ENCODE peak calls at places on chromosome 18, in seven cellular contexts. M is tibial nerve, U is glutamatergic neuron, W is endothelial cell, D is fibroblast of mammary gland, I is heart left ventricle, Z is prostate gland. G is an unnamed sample.

GRCh38 chr18:48902023-48902855 is 48.5 kb downstream of the SMAD7 start:
- DNase-seq in M (peak; percentile 56), U (no peak), W (no peak), D (peak; percentile 84), I (peak; percentile 95), Z (peak; percentile 56), G (no peak)

GRCh38 chr18:35474884-35475283 is 22.9 kb downstream of the INO80C start:
- DNase-seq in M (no peak), U (no peak), W (no peak), D (peak; percentile 39), I (no peak), Z (no peak), G (no peak)

GRCh38 chr18:49531678-49532153 is 30.1 kb upstream of the LIPG start:
- DNase-seq in M (no peak), U (no peak), W (no peak), D (no peak), I (no peak), Z (no peak), G (no peak)

GRCh38 chr18:59067873-59068272 is 71.8 kb upstream of the SEC11C start:
- DNase-seq in M (no peak), U (peak; percentile 40), W (peak; percentile 51), D (peak; percentile 43), I (no peak), Z (no peak), G (no peak)

GRCh38 chr18:27363918-27364317 is 178.8 kb upstream of the CHST9 start:
- DNase-seq in M (no peak), U (no peak), W (no peak), D (peak; percentile 8), I (no peak), Z (no peak), G (no peak)

GRCh38 chr18:7414459-7414858 is 152.7 kb upstream of the PTPRM start:
- DNase-seq in M (no peak), U (no peak), W (no peak), D (peak; percentile 47), I (no peak), Z (peak; percentile 54), G (no peak)

GRCh38 chr18:3184275-3184963 is 35.3 kb downstream of the MYOM1 start:
- DNase-seq in M (no peak), U (no peak), W (no peak), D (no peak), I (peak; percentile 31), Z (no peak), G (no peak)

GRCh38 chr18:44170208-44170880 is 510.3 kb upstream of the SETBP1 start:
- DNase-seq in M (no peak), U (no peak), W (no peak), D (no peak), I (no peak), Z (no peak), G (no peak)

GRCh38 chr18:74081966-74082365 is 65.7 kb downstream of the FBXO15 start:
- DNase-seq in M (no peak), U (no peak), W (no peak), D (no peak), I (no peak), Z (no peak), G (no peak)

GRCh38 chr18:326846-327245 is 59.0 kb upstream of the THOC1 start:
- DNase-seq in M (no peak), U (no peak), W (no peak), D (no peak), I (no peak), Z (no peak), G (no peak)

GRCh38 chr18:58057291-58057965 is 13.4 kb downstream of the NEDD4L start:
- DNase-seq in M (no peak), U (no peak), W (no peak), D (no peak), I (no peak), Z (no peak), G (peak; percentile 87)

GRCh38 chr18:30775629-30776028 is 266.9 kb downstream of the DSC3 start:
- DNase-seq in M (no peak), U (no peak), W (no peak), D (no peak), I (no peak), Z (no peak), G (no peak)

GRCh38 chr18:50969448-50969847 is 1.6 kb downstream of the ELAC1 start:
- DNase-seq in M (no peak), U (no peak), W (no peak), D (no peak), I (no peak), Z (no peak), G (no peak)

GRCh38 chr18:73249030-73249429 is 381.2 kb upstream of the NETO1 start:
- DNase-seq in M (no peak), U (no peak), W (no peak), D (no peak), I (no peak), Z (no peak), G (no peak)

GRCh38 chr18:635171-635570 is 22.3 kb upstream of the TYMS start:
- DNase-seq in M (no peak), U (no peak), W (no peak), D (no peak), I (no peak), Z (no peak), G (no peak)

GRCh38 chr18:3180325-3180724 is 39.4 kb downstream of the MYOM1 start:
- DNase-seq in M (no peak), U (no peak), W (no peak), D (no peak), I (no peak), Z (no peak), G (no peak)

GRCh38 chr18:72672364-72673151 is 128.4 kb upstream of the CBLN2 start:
- DNase-seq in M (no peak), U (no peak), W (peak; percentile 16), D (peak; percentile 33), I (no peak), Z (no peak), G (peak; percentile 45)

GRCh38 chr18:63161728-63162195 is 157.8 kb downstream of the BCL2 start:
- DNase-seq in M (no peak), U (no peak), W (no peak), D (peak; percentile 94), I (peak; percentile 60), Z (peak; percentile 59), G (no peak)

GRCh38 chr18:3213231-3214059 is 6.3 kb downstream of the MYOM1 start:
- DNase-seq in M (no peak), U (no peak), W (no peak), D (no peak), I (no peak), Z (no peak), G (no peak)

GRCh38 chr18:8654482-8655451 is 45.5 kb downstream of the RAB12 start:
- DNase-seq in M (no peak), U (no peak), W (no peak), D (peak; percentile 36), I (no peak), Z (no peak), G (peak; percentile 54)

GRCh38 chr18:32624182-32624723 is 148.6 kb downstream of the KLHL14 start:
- DNase-seq in M (no peak), U (no peak), W (no peak), D (no peak), I (no peak), Z (no peak), G (no peak)

GRCh38 chr18:51513525-51513924 is 316.0 kb upstream of the MEX3C start:
- DNase-seq in M (no peak), U (no peak), W (no peak), D (no peak), I (no peak), Z (no peak), G (no peak)

GRCh38 chr18:3508576-3509559 is 58.9 kb downstream of the TGIF1 start:
- DNase-seq in M (no peak), U (peak; percentile 31), W (no peak), D (no peak), I (no peak), Z (no peak), G (no peak)

GRCh38 chr18:46332956-46333355 is 228.8 kb downstream of the HAUS1 start:
- DNase-seq in M (no peak), U (peak; percentile 39), W (no peak), D (no peak), I (peak; percentile 51), Z (no peak), G (no peak)

GRCh38 chr18:21115519-21116411 is 4.2 kb upstream of the ROCK1 start:
- DNase-seq in M (no peak), U (no peak), W (no peak), D (peak; percentile 85), I (no peak), Z (no peak), G (no peak)

GRCh38 chr18:2657788-2658458 is 2.4 kb downstream of the SMCHD1 start:
- DNase-seq in M (no peak), U (no peak), W (no peak), D (peak; percentile 76), I (no peak), Z (peak; percentile 36), G (no peak)

GRCh38 chr18:69897397-69898108 is 50.1 kb downstream of the CD226 start:
- DNase-seq in M (no peak), U (no peak), W (no peak), D (no peak), I (no peak), Z (no peak), G (no peak)

GRCh38 chr18:6370886-6371635 is 43.6 kb downstream of the L3MBTL4 start:
- DNase-seq in M (no peak), U (no peak), W (no peak), D (no peak), I (no peak), Z (no peak), G (no peak)

GRCh38 chr18:75244336-75244735 is 33.7 kb downstream of the TSHZ1 start:
- DNase-seq in M (no peak), U (no peak), W (peak; percentile 24), D (no peak), I (peak; percentile 44), Z (peak; percentile 42), G (peak; percentile 61)
- TF ChIP-seq CTCF in M (no peak), U (no peak), W (no peak), D (no peak), I (peak; percentile 16), Z (no peak), G (peak; percentile 36)

GRCh38 chr18:76475450-76476203 is 19.4 kb downstream of the ZNF516 start:
- DNase-seq in M (no peak), U (no peak), W (no peak), D (no peak), I (no peak), Z (no peak), G (no peak)
- TF ChIP-seq CTCF in M (no peak), U (no peak), W (no peak), D (peak; percentile 14), I (no peak), Z (no peak), G (no peak)

GRCh38 chr18:76528477-76529432 is 33.7 kb upstream of the ZNF516 start:
- DNase-seq in M (peak; percentile 33), U (peak; percentile 41), W (peak; percentile 17), D (peak; percentile 73), I (peak; percentile 55), Z (peak; percentile 25), G (no peak)
- TF ChIP-seq CTCF in M (no peak), U (no peak), W (no peak), D (peak; percentile 9), I (no peak), Z (no peak), G (no peak)

DNA sequence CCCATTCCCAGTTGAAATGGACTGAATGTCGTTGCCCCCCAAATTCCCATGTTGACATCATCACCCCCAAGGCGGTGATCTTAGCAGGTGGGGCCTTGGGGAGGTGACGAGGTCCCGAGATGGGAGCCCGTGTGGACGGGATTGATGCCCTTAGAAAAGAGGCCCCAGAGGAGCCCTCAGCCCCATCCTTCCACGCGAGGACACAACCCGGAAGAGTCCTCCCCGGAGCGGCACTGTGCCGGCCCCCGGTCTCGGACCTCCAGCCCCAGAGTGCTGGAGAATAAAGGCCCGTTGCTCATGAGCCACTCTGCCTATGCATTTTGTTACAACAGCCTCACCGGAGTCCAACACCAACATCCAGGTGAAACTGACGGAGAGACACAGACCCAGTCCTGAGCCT is 30.4 kb upstream of the SALL3 start:
- DNase-seq in M (no peak), U (no peak), W (no peak), D (no peak), I (no peak), Z (no peak), G (no peak)
- TF ChIP-seq CTCF in M (no peak), U (no peak), W (no peak), D (no peak), I (no peak), Z (no peak), G (no peak)

G was measured in D721Med.